ENCODE peak calls at places on chromosomes 12 and 14, in seven cellular contexts. One of them, this sample, is unnamed.

GRCh38 chr14:21233457-21234076 is 35.7 kb downstream of the HNRNPC start:
- DNase-seq in heart left ventricle: no peak
- DNase-seq in CD8-positive, alpha-beta memory T cell: no peak
- DNase-seq in transverse colon: no peak
- DNase-seq in GM23338: peak; percentile 58
- DNase-seq in lung: no peak
- DNase-seq in fibroblast of lung: peak; percentile 18
- DNase-seq in this sample: no peak

GRCh38 chr12:5244513-5244972 is 187.4 kb upstream of the NTF3 start:
- DNase-seq in heart left ventricle: no peak
- DNase-seq in CD8-positive, alpha-beta memory T cell: no peak
- DNase-seq in transverse colon: peak; percentile 50
- DNase-seq in GM23338: peak; percentile 67
- DNase-seq in lung: no peak
- DNase-seq in fibroblast of lung: no peak
- DNase-seq in this sample: no peak

GRCh38 chr12:2613674-2614073 is 181.1 kb upstream of the FKBP4 start:
- DNase-seq in heart left ventricle: peak; percentile 53
- DNase-seq in CD8-positive, alpha-beta memory T cell: no peak
- DNase-seq in transverse colon: no peak
- DNase-seq in GM23338: no peak
- DNase-seq in lung: no peak
- DNase-seq in fibroblast of lung: peak; percentile 97
- DNase-seq in this sample: peak; percentile 63

GRCh38 chr12:93163260-93164036 is 214.3 kb upstream of the NUDT4 start:
- DNase-seq in heart left ventricle: no peak
- DNase-seq in CD8-positive, alpha-beta memory T cell: no peak
- DNase-seq in transverse colon: no peak
- DNase-seq in GM23338: no peak
- DNase-seq in lung: no peak
- DNase-seq in fibroblast of lung: peak; percentile 56
- DNase-seq in this sample: no peak

GRCh38 chr12:6347367-6348338 is 5.8 kb upstream of the TNFRSF1A start:
- DNase-seq in heart left ventricle: peak; percentile 67
- DNase-seq in CD8-positive, alpha-beta memory T cell: no peak
- DNase-seq in transverse colon: no peak
- DNase-seq in GM23338: no peak
- DNase-seq in lung: peak; percentile 35
- DNase-seq in fibroblast of lung: peak; percentile 91
- DNase-seq in this sample: peak; percentile 92

GRCh38 chr12:57118711-57119271 is 7.6 kb upstream of the STAT6 start:
- DNase-seq in heart left ventricle: no peak
- DNase-seq in CD8-positive, alpha-beta memory T cell: no peak
- DNase-seq in transverse colon: no peak
- DNase-seq in GM23338: no peak
- DNase-seq in lung: no peak
- DNase-seq in fibroblast of lung: no peak
- DNase-seq in this sample: no peak

GRCh38 chr14:70908918-70909641 is 1.8 kb downstream of the PCNX1 start:
- DNase-seq in heart left ventricle: no peak
- DNase-seq in CD8-positive, alpha-beta memory T cell: no peak
- DNase-seq in transverse colon: no peak
- DNase-seq in GM23338: no peak
- DNase-seq in lung: no peak
- DNase-seq in fibroblast of lung: no peak
- DNase-seq in this sample: no peak

GRCh38 chr14:96286251-96286650 is 30.2 kb downstream of the BDKRB1 start:
- DNase-seq in heart left ventricle: no peak
- DNase-seq in CD8-positive, alpha-beta memory T cell: no peak
- DNase-seq in transverse colon: no peak
- DNase-seq in GM23338: no peak
- DNase-seq in lung: no peak
- DNase-seq in fibroblast of lung: no peak
- DNase-seq in this sample: no peak

GRCh38 chr12:39613525-39613924 is 6.1 kb downstream of the ABCD2 start:
- DNase-seq in heart left ventricle: no peak
- DNase-seq in CD8-positive, alpha-beta memory T cell: no peak
- DNase-seq in transverse colon: no peak
- DNase-seq in GM23338: no peak
- DNase-seq in lung: no peak
- DNase-seq in fibroblast of lung: no peak
- DNase-seq in this sample: no peak

GRCh38 chr14:52553002-52553670 is 500 bp downstream of the GPR137C start:
- DNase-seq in heart left ventricle: peak; percentile 39
- DNase-seq in CD8-positive, alpha-beta memory T cell: no peak
- DNase-seq in transverse colon: peak; percentile 35
- DNase-seq in GM23338: peak; percentile 46
- DNase-seq in lung: no peak
- DNase-seq in fibroblast of lung: no peak
- DNase-seq in this sample: no peak

GRCh38 chr14:38047518-38047917 is 160.2 kb upstream of the SSTR1 start:
- DNase-seq in heart left ventricle: no peak
- DNase-seq in CD8-positive, alpha-beta memory T cell: no peak
- DNase-seq in transverse colon: no peak
- DNase-seq in GM23338: no peak
- DNase-seq in lung: no peak
- DNase-seq in fibroblast of lung: no peak
- DNase-seq in this sample: no peak

GRCh38 chr12:107782067-107782466 is 7.6 kb downstream of the ASCL4 start:
- DNase-seq in heart left ventricle: no peak
- DNase-seq in CD8-positive, alpha-beta memory T cell: no peak
- DNase-seq in transverse colon: no peak
- DNase-seq in GM23338: no peak
- DNase-seq in lung: no peak
- DNase-seq in fibroblast of lung: no peak
- DNase-seq in this sample: no peak

GRCh38 chr12:48973992-48974673 is 2.6 kb upstream of the WNT10B start:
- DNase-seq in heart left ventricle: peak; percentile 66
- DNase-seq in CD8-positive, alpha-beta memory T cell: peak; percentile 30
- DNase-seq in transverse colon: no peak
- DNase-seq in GM23338: peak; percentile 81
- DNase-seq in lung: no peak
- DNase-seq in fibroblast of lung: peak; percentile 90
- DNase-seq in this sample: peak; percentile 85

GRCh38 chr12:65911321-65911720 is 87.0 kb downstream of the HMGA2 start:
- DNase-seq in heart left ventricle: no peak
- DNase-seq in CD8-positive, alpha-beta memory T cell: no peak
- DNase-seq in transverse colon: peak; percentile 77
- DNase-seq in GM23338: no peak
- DNase-seq in lung: no peak
- DNase-seq in fibroblast of lung: peak; percentile 62
- DNase-seq in this sample: no peak

GRCh38 chr14:36905272-36906046 is 243.8 kb downstream of the PAX9 start:
- DNase-seq in heart left ventricle: no peak
- DNase-seq in CD8-positive, alpha-beta memory T cell: no peak
- DNase-seq in transverse colon: no peak
- DNase-seq in GM23338: no peak
- DNase-seq in lung: no peak
- DNase-seq in fibroblast of lung: no peak
- DNase-seq in this sample: no peak

GRCh38 chr14:22220427-22220826 is 368.6 kb downstream of the DAD1 start:
- DNase-seq in heart left ventricle: no peak
- DNase-seq in CD8-positive, alpha-beta memory T cell: no peak
- DNase-seq in transverse colon: no peak
- DNase-seq in GM23338: no peak
- DNase-seq in lung: no peak
- DNase-seq in fibroblast of lung: peak; percentile 21
- DNase-seq in this sample: no peak

GRCh38 chr12:89932950-89933349 is 224.3 kb upstream of the ATP2B1 start:
- DNase-seq in heart left ventricle: no peak
- DNase-seq in CD8-positive, alpha-beta memory T cell: no peak
- DNase-seq in transverse colon: no peak
- DNase-seq in GM23338: no peak
- DNase-seq in lung: no peak
- DNase-seq in fibroblast of lung: no peak
- DNase-seq in this sample: no peak

GRCh38 chr12:78863482-78864427 is 819 bp upstream of the SYT1 start:
- DNase-seq in heart left ventricle: peak; percentile 23
- DNase-seq in CD8-positive, alpha-beta memory T cell: no peak
- DNase-seq in transverse colon: peak; percentile 38
- DNase-seq in GM23338: peak; percentile 93
- DNase-seq in lung: peak; percentile 33
- DNase-seq in fibroblast of lung: peak; percentile 62
- DNase-seq in this sample: no peak

GRCh38 chr14:95206534-95206933 is 49.2 kb upstream of the DICER1 start:
- DNase-seq in heart left ventricle: no peak
- DNase-seq in CD8-positive, alpha-beta memory T cell: no peak
- DNase-seq in transverse colon: no peak
- DNase-seq in GM23338: no peak
- DNase-seq in lung: no peak
- DNase-seq in fibroblast of lung: no peak
- DNase-seq in this sample: no peak

GRCh38 chr12:25433581-25434325 is 119.3 kb downstream of the LMNTD1 start:
- DNase-seq in heart left ventricle: no peak
- DNase-seq in CD8-positive, alpha-beta memory T cell: no peak
- DNase-seq in transverse colon: no peak
- DNase-seq in GM23338: no peak
- DNase-seq in lung: no peak
- DNase-seq in fibroblast of lung: peak; percentile 30
- DNase-seq in this sample: no peak

GRCh38 chr12:50933459-50934124 is 18.8 kb upstream of the HIGD1C start:
- DNase-seq in heart left ventricle: no peak
- DNase-seq in CD8-positive, alpha-beta memory T cell: no peak
- DNase-seq in transverse colon: no peak
- DNase-seq in GM23338: no peak
- DNase-seq in lung: no peak
- DNase-seq in fibroblast of lung: peak; percentile 28
- DNase-seq in this sample: no peak

GRCh38 chr12:52045794-52046199 is 5.4 kb upstream of the NR4A1 start:
- DNase-seq in heart left ventricle: peak; percentile 73
- DNase-seq in CD8-positive, alpha-beta memory T cell: no peak
- DNase-seq in transverse colon: peak; percentile 77
- DNase-seq in GM23338: no peak
- DNase-seq in lung: no peak
- DNase-seq in fibroblast of lung: no peak
- DNase-seq in this sample: no peak

GRCh38 chr12:1448321-1448720 is 146.1 kb downstream of the FBXL14 start:
- DNase-seq in heart left ventricle: no peak
- DNase-seq in CD8-positive, alpha-beta memory T cell: no peak
- DNase-seq in transverse colon: no peak
- DNase-seq in GM23338: no peak
- DNase-seq in lung: no peak
- DNase-seq in fibroblast of lung: peak; percentile 31
- DNase-seq in this sample: no peak

DNA sequence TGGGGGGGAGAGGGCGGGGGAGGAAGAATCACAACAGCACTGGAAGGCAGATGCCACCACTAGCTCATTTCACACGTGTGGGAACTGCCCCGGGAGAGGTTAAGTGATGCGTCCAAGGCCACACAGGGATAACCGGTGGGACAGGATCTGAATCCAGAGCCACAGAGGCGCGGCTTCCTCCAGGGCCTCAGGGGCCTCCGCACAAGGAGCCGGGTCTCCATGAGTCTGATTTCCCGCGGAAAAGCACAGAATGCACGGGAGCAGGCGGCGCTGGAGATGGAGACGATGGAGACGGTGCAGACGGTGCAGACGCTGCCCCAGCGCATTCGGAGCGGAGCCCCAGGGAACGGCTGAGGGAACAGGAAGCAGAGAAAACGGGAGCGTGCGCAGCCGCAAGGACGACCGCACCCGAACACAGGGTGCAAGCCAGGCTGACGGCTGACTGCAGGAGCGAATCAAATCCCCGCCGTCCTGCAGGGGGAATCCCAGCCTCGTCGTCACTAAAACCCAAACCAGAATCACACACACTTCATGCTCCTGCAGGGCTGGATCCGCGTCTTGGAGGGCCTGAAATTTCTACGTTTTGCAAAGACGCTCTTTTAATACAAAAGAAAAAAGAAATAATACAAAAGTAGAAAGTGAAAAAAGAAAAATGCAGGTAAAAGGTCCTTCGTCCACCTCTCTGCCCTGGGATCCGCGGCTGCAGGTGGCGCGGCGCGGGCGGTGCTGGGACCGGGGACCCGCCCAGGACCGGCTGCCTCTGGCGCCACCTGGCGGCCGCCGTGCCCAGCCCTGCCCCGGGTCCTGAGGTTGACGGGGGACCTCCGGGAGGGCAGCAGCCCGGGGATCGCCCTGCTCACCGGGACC is 20.4 kb downstream of the STX2 start:
- DNase-seq in heart left ventricle: peak; percentile 52
- DNase-seq in CD8-positive, alpha-beta memory T cell: peak; percentile 69
- DNase-seq in transverse colon: peak; percentile 78
- DNase-seq in GM23338: peak; percentile 84
- DNase-seq in lung: peak; percentile 65
- DNase-seq in fibroblast of lung: peak; percentile 25
- DNase-seq in this sample: no peak
- H3K4me3 ChIP-seq in heart left ventricle: peak overlapping the region; percentile 44
- H3K4me3 ChIP-seq in CD8-positive, alpha-beta memory T cell: peak overlapping the region; percentile 78
- H3K4me3 ChIP-seq in transverse colon: peak overlapping the region; percentile 33
- H3K4me3 ChIP-seq in GM23338: peak overlapping the region; percentile 44
- H3K4me3 ChIP-seq in lung: peak overlapping the region; percentile 24
- H3K4me3 ChIP-seq in fibroblast of lung: peak overlapping the region; percentile 27
- H3K4me3 ChIP-seq in this sample: peak overlapping the region; percentile 46

GRCh38 chr14:41739203-41739602 is 132.5 kb downstream of the LRFN5 start:
- DNase-seq in heart left ventricle: no peak
- DNase-seq in CD8-positive, alpha-beta memory T cell: no peak
- DNase-seq in transverse colon: no peak
- DNase-seq in GM23338: no peak
- DNase-seq in lung: no peak
- DNase-seq in fibroblast of lung: no peak
- DNase-seq in this sample: no peak
- H3K4me1 ChIP-seq in heart left ventricle: no peaks in the 10 kb centered on the region
- H3K4me1 ChIP-seq in CD8-positive, alpha-beta memory T cell: no peaks in the 10 kb centered on the region
- H3K4me1 ChIP-seq in transverse colon: no peaks in the 10 kb centered on the region
- H3K4me1 ChIP-seq in GM23338: no peaks in the 10 kb centered on the region
- H3K4me1 ChIP-seq in lung: no peaks in the 10 kb centered on the region
- H3K4me1 ChIP-seq in fibroblast of lung: no peaks in the 10 kb centered on the region
- H3K4me1 ChIP-seq in this sample: no peaks in the 10 kb centered on the region

GRCh38 chr14:74325446-74325845 is 22.7 kb upstream of the ABCD4 start:
- DNase-seq in heart left ventricle: no peak
- DNase-seq in CD8-positive, alpha-beta memory T cell: no peak
- DNase-seq in transverse colon: no peak
- DNase-seq in GM23338: no peak
- DNase-seq in lung: no peak
- DNase-seq in fibroblast of lung: no peak
- DNase-seq in this sample: no peak
- H3K4me3 ChIP-seq in heart left ventricle: no peak overlapping the region
- H3K4me3 ChIP-seq in CD8-positive, alpha-beta memory T cell: no peak overlapping the region
- H3K4me3 ChIP-seq in transverse colon: no peak overlapping the region
- H3K4me3 ChIP-seq in GM23338: no peak overlapping the region
- H3K4me3 ChIP-seq in lung: no peak overlapping the region
- H3K4me3 ChIP-seq in fibroblast of lung: no peak overlapping the region
- H3K4me3 ChIP-seq in this sample: no peak overlapping the region

DNA sequence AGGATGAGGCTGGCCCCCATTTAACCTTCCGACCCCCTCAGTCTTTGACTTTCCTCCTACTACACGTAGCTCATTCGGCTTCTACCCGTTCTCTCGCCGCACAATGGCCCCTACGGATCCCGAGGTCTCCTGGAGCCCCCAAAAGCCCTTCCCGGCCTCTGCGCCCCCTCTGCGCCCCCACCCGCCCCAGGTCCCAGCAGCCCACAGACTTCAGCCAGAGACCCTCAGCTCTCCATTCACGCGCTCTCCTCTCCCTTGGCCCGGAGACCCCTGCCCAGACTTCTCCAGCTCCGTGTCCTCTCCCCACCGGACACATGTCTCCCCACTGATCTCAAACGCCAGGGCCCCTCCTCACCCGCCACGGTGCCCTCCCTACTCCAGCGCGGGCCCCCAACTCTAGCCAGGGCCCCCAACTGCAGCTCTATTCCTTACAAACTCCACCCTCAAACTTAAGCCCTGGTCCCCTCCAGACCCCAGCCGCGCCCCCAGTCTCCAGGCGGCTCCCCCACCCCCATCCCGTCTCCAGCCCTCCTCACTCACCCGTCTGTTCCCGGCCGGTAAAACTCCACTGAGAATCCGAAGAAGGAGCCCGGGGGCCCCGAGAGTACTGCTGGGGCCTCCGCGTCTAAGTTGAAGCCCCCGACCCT is 502 bp downstream of the ITGA5 start:
- DNase-seq in heart left ventricle: no peak
- DNase-seq in CD8-positive, alpha-beta memory T cell: no peak
- DNase-seq in transverse colon: no peak
- DNase-seq in GM23338: peak; percentile 66
- DNase-seq in lung: no peak
- DNase-seq in fibroblast of lung: no peak
- DNase-seq in this sample: no peak
- H3K4me1 ChIP-seq in heart left ventricle: peaks cover 77% of the 10 kb centered on the region
- H3K4me1 ChIP-seq in CD8-positive, alpha-beta memory T cell: peaks cover 59% of the 10 kb centered on the region
- H3K4me1 ChIP-seq in transverse colon: peaks cover 16% of the 10 kb centered on the region
- H3K4me1 ChIP-seq in GM23338: peaks cover 32% of the 10 kb centered on the region
- H3K4me1 ChIP-seq in lung: peaks cover 30% of the 10 kb centered on the region
- H3K4me1 ChIP-seq in fibroblast of lung: peaks cover 33% of the 10 kb centered on the region
- H3K4me1 ChIP-seq in this sample: no peaks in the 10 kb centered on the region